ENCODE peak calls at places on chromosomes 16 and 17, in nine cellular contexts. D is A549, J is tibial nerve, I is sigmoid colon, E is ovary, U is heart right ventricle, B is tibial artery, V is endodermal cell, N is neuronal stem cell. R is an unnamed sample.
A peak's percentile ranks its signal among the peaks of the same experiment; 100 is the strongest.

GRCh38 chr17:76872221-76872873 is 4.1 kb downstream of the MGAT5B start:
- DNase-seq in J (no peak), N (no peak), B (no peak), E (no peak), V (no peak), U (no peak), I (no peak), D (peak; percentile 92), R (no peak)

GRCh38 chr17:19709841-19710240 is 6.5 kb downstream of the SLC47A2 start:
- DNase-seq in I (no peak), N (no peak), U (no peak), B (no peak), D (no peak), E (no peak), V (peak; percentile 41), J (no peak), R (peak; percentile 13)

GRCh38 chr17:65039349-65039988 is 17.1 kb downstream of the GNA13 start:
- DNase-seq in J (no peak), V (no peak), N (no peak), I (no peak), B (no peak), U (no peak), E (no peak), D (no peak), R (no peak)

GRCh38 chr16:78425957-78426590 is 326.6 kb downstream of the WWOX start:
- DNase-seq in U (no peak), B (no peak), I (no peak), V (no peak), E (no peak), N (no peak), D (no peak), J (no peak), R (no peak)

GRCh38 chr16:77590707-77591106 is 131.6 kb upstream of the NUDT7 start:
- DNase-seq in E (no peak), N (no peak), J (no peak), V (no peak), D (no peak), I (no peak), B (no peak), U (no peak), R (no peak)

GRCh38 chr16:9159839-9160550 is 68.6 kb downstream of the HAPSTR1 start:
- DNase-seq in B (peak; percentile 32), V (peak; percentile 95), I (no peak), E (no peak), U (no peak), N (peak; percentile 63), D (peak; percentile 62), J (peak; percentile 32), R (no peak)

GRCh38 chr16:4051591-4051990 is 64.7 kb downstream of the ADCY9 start:
- DNase-seq in B (no peak), U (no peak), E (no peak), I (no peak), V (no peak), N (no peak), D (no peak), J (no peak), R (no peak)

GRCh38 chr17:8868529-8868951 is 1.1 kb upstream of the PIK3R6 start:
- DNase-seq in J (no peak), N (no peak), E (no peak), U (no peak), V (peak; percentile 9), I (no peak), B (no peak), D (no peak), R (no peak)

GRCh38 chr17:57986841-57987581 is 1.0 kb downstream of the VEZF1 start:
- DNase-seq in V (peak; percentile 85), I (peak; percentile 84), B (peak; percentile 37), D (peak; percentile 63), U (peak; percentile 47), E (peak; percentile 45), N (peak; percentile 63), J (no peak), R (no peak)

GRCh38 chr17:69773081-69773480 is 301.9 kb upstream of the KCNJ16 start:
- DNase-seq in J (no peak), E (no peak), V (no peak), U (no peak), I (no peak), B (no peak), D (no peak), N (no peak), R (no peak)

GRCh38 chr17:36949461-36949927 is 740 bp downstream of the AATF start:
- DNase-seq in N (no peak), I (no peak), B (no peak), E (no peak), U (no peak), V (no peak), J (no peak), D (no peak), R (no peak)

GRCh38 chr17:81902023-81902652 is at the start of gene NPB:
- DNase-seq in E (no peak), J (no peak), B (no peak), N (no peak), U (no peak), D (no peak), V (peak; percentile 82), I (no peak), R (no peak)

GRCh38 chr16:9966569-9967157 is 215.6 kb downstream of the GRIN2A start:
- DNase-seq in V (no peak), N (no peak), I (no peak), U (no peak), E (no peak), D (no peak), J (no peak), B (no peak), R (no peak)

GRCh38 chr16:67000384-67001158 is 12.2 kb downstream of the CES4A start:
- DNase-seq in N (no peak), V (peak; percentile 90), E (peak; percentile 68), I (peak; percentile 86), B (peak; percentile 55), J (peak; percentile 61), D (peak; percentile 58), U (peak; percentile 51), R (peak; percentile 78)

GRCh38 chr17:55632893-55633292 is 89.8 kb downstream of the TMEM100 start:
- DNase-seq in E (no peak), B (no peak), N (no peak), J (no peak), D (no peak), I (no peak), V (no peak), U (peak; percentile 14), R (no peak)

GRCh38 chr17:77735341-77736206 is 222.9 kb upstream of the TNRC6C start:
- DNase-seq in U (peak; percentile 71), B (peak; percentile 49), J (no peak), D (no peak), I (peak; percentile 83), N (no peak), V (peak; percentile 83), E (no peak), R (peak; percentile 60)

GRCh38 chr16:15399317-15399716 is 3.8 kb downstream of the MPV17L start:
- DNase-seq in I (no peak), E (no peak), N (no peak), J (no peak), U (no peak), D (no peak), V (no peak), B (no peak), R (no peak)

GRCh38 chr17:1037238-1037879 is 40.4 kb downstream of the TIMM22 start:
- DNase-seq in V (peak; percentile 47), J (no peak), N (no peak), U (no peak), D (no peak), B (no peak), E (no peak), I (no peak), R (no peak)

GRCh38 chr17:40415390-40415789 is 2.3 kb downstream of the TOP2A start:
- DNase-seq in D (peak; percentile 68), N (no peak), V (no peak), J (no peak), I (no peak), E (no peak), U (no peak), B (no peak), R (no peak)

GRCh38 chr16:11833951-11834695 is 17.2 kb downstream of the RSL1D1 start:
- DNase-seq in N (no peak), U (no peak), E (no peak), I (no peak), D (no peak), V (no peak), J (no peak), B (no peak), R (no peak)

GRCh38 chr17:1607971-1608320 is 20.7 kb downstream of the SLC43A2 start:
- DNase-seq in J (no peak), N (no peak), D (no peak), U (no peak), I (no peak), E (no peak), B (no peak), V (no peak), R (no peak)

GRCh38 chr16:4306439-4307214 is 9.2 kb upstream of the GLIS2 start:
- DNase-seq in D (no peak), J (no peak), V (peak; percentile 78), I (peak; percentile 69), N (no peak), E (no peak), U (no peak), B (no peak), R (no peak)

GRCh38 chr17:68565656-68566055 is 35.5 kb downstream of the FAM20A start:
- DNase-seq in U (no peak), E (no peak), I (no peak), D (no peak), B (no peak), J (no peak), N (no peak), V (peak; percentile 18), R (no peak)
- H3K4me1 ChIP-seq in U (peaks cover 19% of the 10 kb centered on the region), E (peaks cover 4% of the 10 kb centered on the region), I (no peaks in the 10 kb centered on the region), D (no peaks in the 10 kb centered on the region), B (no peaks in the 10 kb centered on the region), J (peaks cover 12% of the 10 kb centered on the region), N (no peaks in the 10 kb centered on the region), V (no peaks in the 10 kb centered on the region), R (no peaks in the 10 kb centered on the region)

GRCh38 chr17:44005527-44005864 is 1.1 kb downstream of the NAGS start:
- DNase-seq in D (no peak), V (no peak), J (no peak), U (no peak), I (no peak), B (no peak), N (no peak), E (no peak), R (no peak)
- H3K4me3 ChIP-seq in D (no peak overlapping the region), V (peak overlapping the region; percentile 53), J (peak overlapping the region; percentile 4), U (peak overlapping the region; percentile 69), I (no peak overlapping the region), B (no peak overlapping the region), N (peak overlapping the region; percentile 7), E (peak overlapping the region; percentile 50), R (peak overlapping the region; percentile 50)

DNA sequence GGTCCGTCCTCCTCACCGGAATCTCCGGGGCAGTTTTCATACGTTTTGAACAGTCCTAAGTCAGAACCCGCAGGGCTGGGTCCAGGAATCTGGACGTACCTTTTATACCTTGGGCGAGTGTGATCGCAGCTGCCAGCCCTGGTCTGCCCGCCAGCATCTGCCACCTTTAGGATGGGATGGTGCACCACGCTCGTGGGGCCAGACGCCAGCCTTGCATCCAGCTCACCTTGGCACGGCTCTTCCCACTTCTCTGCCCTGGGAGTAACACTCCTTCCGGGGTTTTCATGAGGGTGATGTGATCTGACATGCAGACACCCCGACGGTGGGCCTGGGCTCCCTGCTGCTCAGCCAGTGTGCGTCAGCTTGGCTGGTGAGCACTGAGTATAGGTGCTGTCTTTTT is 66.6 kb upstream of the ZNF469 start:
- DNase-seq in V (no peak), N (no peak), I (no peak), B (no peak), J (no peak), D (no peak), E (no peak), U (no peak), R (no peak)
- H3K27ac ChIP-seq in V (no peak overlapping the region), N (no peak overlapping the region), I (no peak overlapping the region), B (no peak overlapping the region), J (no peak overlapping the region), D (peak overlapping the region; percentile 93), E (no peak overlapping the region), U (no peak overlapping the region), R (no peak overlapping the region)

GRCh38 chr17:38421871-38422819 is 6.1 kb upstream of the ARHGAP23 start:
- DNase-seq in E (no peak), N (no peak), D (no peak), U (no peak), V (peak; percentile 60), I (peak; percentile 76), B (no peak), J (no peak), R (no peak)
- H3K4me1 ChIP-seq in E (peaks cover 8% of the 10 kb centered on the region), N (peaks cover 38% of the 10 kb centered on the region), D (peaks cover 2% of the 10 kb centered on the region), U (peaks cover 71% of the 10 kb centered on the region), V (peaks cover 8% of the 10 kb centered on the region), I (no peaks in the 10 kb centered on the region), B (peaks cover 70% of the 10 kb centered on the region), J (peaks cover 59% of the 10 kb centered on the region), R (no peaks in the 10 kb centered on the region)